ENCODE peak calls at places on chromosomes 12 and 14, in four cellular contexts. R, N, S and C are unnamed samples.
A peak's percentile ranks its signal among the peaks of the same experiment; 100 is the strongest.

GRCh38 chr14:99224116-99224910 is 47.7 kb downstream of the BCL11B start:
- DNase-seq in R (no peak), N (no peak), S (no peak), C (no peak)

GRCh38 chr12:60148109-60148508 is 552.3 kb downstream of the SLC16A7 start:
- DNase-seq in R (no peak), N (no peak), S (no peak), C (no peak)

GRCh38 chr14:99035268-99035667 is 236.7 kb downstream of the BCL11B start:
- DNase-seq in R (no peak), N (peak; percentile 50), S (peak; percentile 44), C (no peak)

GRCh38 chr12:128818065-128819022 is 5.4 kb downstream of the SLC15A4 start:
- DNase-seq in R (no peak), N (no peak), S (no peak), C (no peak)

GRCh38 chr12:47818701-47819543 is 781 bp downstream of the HDAC7 start:
- DNase-seq in R (peak; percentile 52), N (peak; percentile 79), S (peak; percentile 76), C (no peak)

GRCh38 chr12:114949081-114949480 is 265.1 kb upstream of the TBX3 start:
- DNase-seq in R (no peak), N (no peak), S (no peak), C (no peak)

GRCh38 chr14:92516966-92517350 is 3.4 kb downstream of the RIN3 start:
- DNase-seq in R (no peak), N (no peak), S (no peak), C (no peak)

GRCh38 chr14:69288001-69288771 is 28.2 kb downstream of the GALNT16 start:
- DNase-seq in R (no peak), N (peak; percentile 31), S (no peak), C (no peak)

GRCh38 chr12:110741371-110741770 is 1.3 kb downstream of the PPP1CC start:
- DNase-seq in R (peak; percentile 11), N (peak; percentile 47), S (no peak), C (no peak)

GRCh38 chr12:81468206-81468605 is 290.9 kb downstream of the PPFIA2 start:
- DNase-seq in R (no peak), N (no peak), S (no peak), C (no peak)

GRCh38 chr12:58814036-58814435 is 106.3 kb downstream of the LRIG3 start:
- DNase-seq in R (no peak), N (no peak), S (no peak), C (no peak)

GRCh38 chr12:48388430-48388829 is 37.7 kb upstream of the ZNF641 start:
- DNase-seq in R (no peak), N (no peak), S (no peak), C (no peak)

GRCh38 chr12:116130431-116130830 is 147.1 kb downstream of the MED13L start:
- DNase-seq in R (no peak), N (no peak), S (no peak), C (no peak)

GRCh38 chr14:20714593-20715250 is 26.2 kb downstream of the ANG start:
- DNase-seq in R (no peak), N (peak; percentile 69), S (peak; percentile 86), C (no peak)

GRCh38 chr14:59254146-59254910 is 65.9 kb downstream of the DAAM1 start:
- DNase-seq in R (no peak), N (peak; percentile 68), S (peak; percentile 70), C (no peak)

GRCh38 chr14:93538411-93538810 is 107.7 kb downstream of the UNC79 start:
- DNase-seq in R (no peak), N (no peak), S (no peak), C (no peak)

GRCh38 chr12:15719230-15719629 is 70.0 kb downstream of the EPS8 start:
- DNase-seq in R (no peak), N (no peak), S (no peak), C (no peak)

GRCh38 chr14:64857979-64858740 is 21.5 kb downstream of the SPTB start:
- DNase-seq in R (no peak), N (no peak), S (no peak), C (no peak)

GRCh38 chr14:36662543-36663403 is 1.1 kb downstream of the PAX9 start:
- DNase-seq in R (no peak), N (no peak), S (no peak), C (no peak)

GRCh38 chr14:95058491-95058890 is 98.8 kb downstream of the DICER1 start:
- DNase-seq in R (no peak), N (no peak), S (no peak), C (no peak)

GRCh38 chr12:122544537-122544936 is 17.5 kb downstream of the KNTC1 start:
- DNase-seq in R (no peak), N (no peak), S (no peak), C (no peak)

GRCh38 chr14:22780105-22780679 is 13.7 kb downstream of the OXA1L start:
- DNase-seq in R (no peak), N (no peak), S (no peak), C (no peak)

GRCh38 chr14:75752086-75752485 is 91.0 kb downstream of the TTLL5 start:
- DNase-seq in R (no peak), N (no peak), S (no peak), C (no peak)

GRCh38 chr12:89576572-89577220 is 50.8 kb upstream of the POC1B start:
- DNase-seq in R (no peak), N (no peak), S (no peak), C (no peak)

GRCh38 chr12:46303039-46303666 is 34.3 kb upstream of the SLC38A1 start:
- DNase-seq in R (peak; percentile 49), N (peak; percentile 53), S (peak; percentile 45), C (peak; percentile 25)

GRCh38 chr14:87869619-87870583 is 123.1 kb downstream of the GALC start:
- DNase-seq in R (no peak), N (no peak), S (no peak), C (no peak)

GRCh38 chr14:29648045-29648444 is 279.6 kb downstream of the PRKD1 start:
- DNase-seq in R (no peak), N (no peak), S (no peak), C (no peak)

GRCh38 chr14:68546839-68547238 is 246.0 kb downstream of the ZFP36L1 start:
- DNase-seq in R (no peak), N (no peak), S (no peak), C (no peak)

GRCh38 chr14:59787045-59787674 is 83.4 kb downstream of the RTN1 start:
- DNase-seq in R (no peak), N (no peak), S (no peak), C (no peak)

GRCh38 chr12:95396849-95397498 is 77.0 kb upstream of the METAP2 start:
- DNase-seq in R (no peak), N (no peak), S (no peak), C (no peak)

GRCh38 chr12:40331886-40332285 is 107.1 kb downstream of the LRRK2 start:
- DNase-seq in R (no peak), N (no peak), S (no peak), C (no peak)

GRCh38 chr12:44078273-44078672 is 242.4 kb downstream of the TMEM117 start:
- DNase-seq in R (no peak), N (no peak), S (no peak), C (no peak)

GRCh38 chr14:92471919-92472318 is 41.7 kb upstream of the RIN3 start:
- DNase-seq in R (no peak), N (peak; percentile 33), S (no peak), C (no peak)

GRCh38 chr12:113291586-113291985 is 43.3 kb downstream of the SLC8B1 start:
- DNase-seq in R (no peak), N (no peak), S (no peak), C (no peak)

DNA sequence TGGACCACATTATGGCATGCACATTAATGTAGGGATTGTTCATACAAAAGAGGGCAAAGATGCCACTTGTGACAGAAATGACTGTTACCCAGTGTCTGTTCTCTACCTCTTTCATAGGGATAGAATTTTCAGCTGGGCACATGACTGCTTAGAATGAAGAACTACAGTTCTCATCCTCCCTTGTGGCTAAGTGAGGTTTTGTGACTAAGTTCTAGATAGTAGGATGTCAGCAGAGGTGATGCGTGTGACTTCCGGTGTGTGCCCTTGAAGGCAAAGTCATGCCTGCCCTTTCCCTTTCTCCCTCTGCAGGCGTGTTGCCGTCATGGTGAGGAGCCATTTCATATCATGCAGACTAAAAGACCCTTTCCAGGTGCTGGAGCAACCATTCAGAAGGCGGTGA is 99.3 kb downstream of the CACNA1C start:
- DNase-seq in R (no peak), N (no peak), S (no peak), C (no peak)
- H3K4me1 ChIP-seq in R (no peaks in the 10 kb centered on the region), N (no peaks in the 10 kb centered on the region), S (peaks cover 38% of the 10 kb centered on the region), C (no peaks in the 10 kb centered on the region)

GRCh38 chr12:12010277-12011031 is 60.3 kb upstream of the BCL2L14 start:
- DNase-seq in R (peak; percentile 69), N (peak; percentile 46), S (peak; percentile 42), C (peak; percentile 28)
- H3K4me3 ChIP-seq in R (peak overlapping the region; percentile 40), N (no peak overlapping the region), S (no peak overlapping the region), C (peak overlapping the region; percentile 20)

GRCh38 chr12:65938807-65939206 is 114.5 kb downstream of the HMGA2 start:
- DNase-seq in R (no peak), N (no peak), S (no peak), C (no peak)
- H3K4me1 ChIP-seq in R (no peaks in the 10 kb centered on the region), N (no peaks in the 10 kb centered on the region), S (no peaks in the 10 kb centered on the region), C (no peaks in the 10 kb centered on the region)

GRCh38 chr12:14575585-14575984 is 7.9 kb upstream of the PLBD1 start:
- DNase-seq in R (no peak), N (no peak), S (no peak), C (no peak)
- H3K4me3 ChIP-seq in R (no peak overlapping the region), N (no peak overlapping the region), S (no peak overlapping the region), C (no peak overlapping the region)

GRCh38 chr12:53180270-53180930 is at the start of the genes CSAD and ZNF740:
- DNase-seq in R (peak; percentile 97), N (peak; percentile 98), S (peak; percentile 97), C (peak; percentile 96)

GRCh38 chr12:53180931-53181645 is 363 bp upstream of the CSAD start:
- DNase-seq in R (no peak), N (peak; percentile 72), S (peak; percentile 70), C (no peak)

GRCh38 chr12:53181935-53182334 is 1.2 kb upstream of the CSAD start:
- DNase-seq in R (no peak), N (no peak), S (no peak), C (no peak)

GRCh38 chr12:53184828-53185227 is 4.1 kb upstream of the CSAD start:
- DNase-seq in R (no peak), N (no peak), S (no peak), C (no peak)

DNA sequence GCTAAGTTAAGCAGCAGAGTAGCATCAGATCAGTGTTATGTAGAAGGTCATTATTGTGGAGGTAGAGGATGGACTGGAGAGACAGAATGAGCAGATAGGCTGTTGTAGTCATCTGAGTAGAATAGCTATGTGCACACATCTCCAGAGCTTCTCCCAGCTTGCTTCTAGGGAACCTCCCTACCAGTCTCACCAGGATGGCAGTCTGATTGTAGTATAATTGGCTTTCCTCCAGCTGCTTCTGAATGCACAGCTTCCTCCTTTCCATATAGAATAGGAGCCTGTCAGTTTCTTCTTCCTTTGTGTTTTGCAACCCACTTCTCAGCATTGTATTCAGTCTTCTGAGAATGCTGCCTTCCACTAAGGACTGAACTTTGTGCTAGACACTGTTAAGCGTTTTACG is 2.1 kb upstream of the CSAD start:
- DNase-seq in R (no peak), N (peak; percentile 47), S (no peak), C (no peak)
- H3K4me1 ChIP-seq in R (peaks cover 45% of the 10 kb centered on the region), N (peaks cover 15% of the 10 kb centered on the region), S (peaks cover 20% of the 10 kb centered on the region), C (peaks cover 28% of the 10 kb centered on the region)